ENCODE peak calls at places on chromosomes 11 and 22, in six cellular contexts. I is MM.1S, P is body of pancreas, W is spleen, X is Panc1, C is dorsolateral prefrontal cortex. H is an unnamed sample.

GRCh38 chr11:15933896-15934625 is 422.3 kb downstream of the SOX6 start:
- DNase-seq in W (no peak), X (no peak), C (no peak), I (no peak), P (no peak), H (no peak)

GRCh38 chr22:49935561-49935960 is 17.1 kb downstream of the CRELD2 start:
- DNase-seq in X (no peak), P (peak; percentile 6), C (no peak), I (no peak), W (no peak), H (no peak)

GRCh38 chr22:36741204-36741793 is 34.6 kb downstream of the IFT27 start:
- DNase-seq in P (no peak), C (no peak), I (peak; percentile 10), X (no peak), W (no peak), H (peak; percentile 22)

GRCh38 chr11:122344281-122344680 is 228.3 kb upstream of the BLID start:
- DNase-seq in C (no peak), P (no peak), I (no peak), W (no peak), X (no peak), H (no peak)

GRCh38 chr22:38781033-38781432 is 12.9 kb downstream of the DNAL4 start:
- DNase-seq in I (no peak), W (no peak), C (no peak), X (no peak), P (peak; percentile 33), H (no peak)

GRCh38 chr11:76293189-76293631 is 86.9 kb upstream of the WNT11 start:
- DNase-seq in X (no peak), I (no peak), C (no peak), P (no peak), W (no peak), H (no peak)

GRCh38 chr11:111402411-111402810 is 23.3 kb upstream of the POU2AF1 start:
- DNase-seq in I (no peak), W (no peak), P (peak; percentile 54), X (no peak), C (no peak), H (no peak)

GRCh38 chr22:39306456-39307361 is 12.7 kb downstream of the RPL3 start:
- DNase-seq in C (no peak), P (peak; percentile 75), X (no peak), W (peak; percentile 77), I (peak; percentile 50), H (no peak)

GRCh38 chr22:28222976-28223375 is 303.9 kb upstream of the PITPNB start:
- DNase-seq in X (no peak), I (no peak), C (no peak), P (no peak), W (no peak), H (no peak)

GRCh38 chr22:50201191-50202129 is 649 bp downstream of the SELENOO start:
- DNase-seq in X (no peak), W (peak; percentile 87), C (no peak), I (no peak), P (peak; percentile 72), H (no peak)

GRCh38 chr11:83249972-83250593 is 36.1 kb downstream of the CCDC90B start:
- DNase-seq in W (no peak), P (no peak), X (no peak), I (peak; percentile 54), C (no peak), H (no peak)

DNA sequence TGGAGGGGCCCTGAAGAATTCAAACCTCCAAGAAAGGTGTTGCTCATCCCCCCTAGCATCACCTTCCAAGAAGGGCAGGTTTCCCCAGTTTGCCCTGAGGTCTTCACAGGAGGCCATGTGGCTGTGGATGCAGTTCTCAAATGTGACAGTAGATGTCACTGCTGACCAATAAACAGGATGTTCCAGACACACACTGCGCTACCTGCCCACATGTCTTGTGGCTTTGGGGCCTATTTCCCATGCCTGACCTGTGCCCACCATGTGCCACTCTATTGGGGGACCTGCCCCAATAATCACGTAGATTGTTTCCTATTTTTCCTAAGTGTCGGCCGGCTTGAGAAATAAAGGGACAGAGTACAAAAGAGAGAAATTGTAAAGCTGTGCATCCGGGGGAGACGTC is 4.5 kb downstream of the GSTT2 start:
- DNase-seq in C (no peak), X (no peak), I (peak; percentile 22), W (no peak), P (peak; percentile 70), H (no peak)
- TF ChIP-seq CTCF in C (peak; percentile 41), X (no peak), I (peak; percentile 58), W (peak; percentile 81), P (no peak), H (no peak)

DNA sequence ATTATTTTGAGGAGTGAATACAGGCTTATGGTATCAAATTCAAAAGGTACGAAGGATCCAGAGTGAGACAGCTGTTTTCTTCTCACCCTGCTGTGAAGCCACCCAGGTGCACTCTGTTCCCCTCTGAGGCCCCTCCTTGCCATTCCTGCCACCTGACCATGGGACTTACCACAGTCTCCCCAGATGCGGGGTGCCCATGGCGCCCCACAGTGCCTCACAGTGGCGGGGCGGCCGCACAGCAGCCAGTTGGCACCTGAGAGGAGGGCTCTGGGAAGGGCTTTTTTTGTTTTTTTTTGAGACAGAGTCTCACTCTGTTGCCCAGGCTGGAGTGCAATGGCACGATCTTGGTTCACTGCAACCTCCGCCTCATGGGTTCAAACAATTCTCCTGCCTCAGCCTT is 151.7 kb downstream of the CEP164 start:
- DNase-seq in W (no peak), X (no peak), P (peak; percentile 23), C (no peak), I (no peak), H (no peak)
- TF ChIP-seq CTCF in W (no peak), X (no peak), P (no peak), C (no peak), I (peak; percentile 35), H (peak; percentile 29)

DNA sequence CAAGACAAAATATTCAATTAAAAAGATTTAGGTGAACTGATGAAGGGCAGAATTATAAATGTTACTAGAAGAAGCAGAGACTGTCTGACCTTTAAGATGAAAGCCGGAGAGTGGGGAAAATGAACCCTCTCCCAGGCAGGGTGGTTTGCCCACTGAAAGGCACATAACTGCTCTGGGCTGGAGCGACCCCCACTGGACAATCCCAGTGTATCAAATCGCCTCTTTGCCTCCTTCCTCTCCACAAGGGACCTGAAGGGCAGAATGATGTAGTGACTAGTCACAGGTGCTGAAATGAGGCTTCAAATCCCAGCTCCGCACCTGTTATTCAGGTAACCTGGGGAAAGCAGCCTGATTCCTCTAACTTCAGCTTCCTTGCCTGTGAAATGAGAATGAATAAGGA is 69.0 kb downstream of the EFCAB6 start:
- DNase-seq in I (peak; percentile 13), P (no peak), W (no peak), X (no peak), C (no peak), H (no peak)
- TF ChIP-seq CTCF in I (peak; percentile 30), P (no peak), W (no peak), X (peak; percentile 30), C (no peak), H (peak; percentile 56)

GRCh38 chr11:69359735-69360470 is 65.9 kb downstream of the MYEOV start:
- DNase-seq in W (no peak), I (no peak), C (no peak), P (no peak), X (no peak), H (peak; percentile 6)

GRCh38 chr11:69361466-69361865 is 67.5 kb downstream of the MYEOV start:
- DNase-seq in C (no peak), P (no peak), I (no peak), W (no peak), X (no peak), H (peak; percentile 34)

GRCh38 chr11:69360606-69361005 is 66.7 kb downstream of the MYEOV start:
- DNase-seq in I (no peak), C (no peak), W (no peak), P (no peak), X (no peak), H (peak; percentile 43)

GRCh38 chr11:69361048-69361447 is 67.1 kb downstream of the MYEOV start:
- DNase-seq in I (no peak), C (no peak), P (no peak), X (no peak), W (no peak), H (peak; percentile 43)

DNA sequence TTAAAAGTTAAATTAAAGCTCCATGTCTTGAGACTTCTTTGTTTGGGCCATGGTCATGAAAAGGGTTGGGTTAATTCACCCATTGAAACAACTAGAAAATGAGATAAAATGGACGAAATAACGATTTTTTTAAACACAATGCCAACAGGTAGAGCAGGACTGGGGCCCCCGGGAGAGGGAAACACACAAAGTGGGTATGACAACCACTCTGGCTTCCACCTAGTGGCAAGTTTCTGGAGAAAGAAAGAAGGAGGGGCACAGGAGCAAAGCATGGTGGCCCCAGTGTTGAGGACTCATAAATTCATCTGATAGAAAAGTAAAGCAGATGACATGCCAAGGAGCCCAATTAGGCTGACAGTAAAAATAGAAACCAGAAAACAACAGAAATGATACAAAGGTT is 68.4 kb downstream of the MYEOV start:
- DNase-seq in X (no peak), C (no peak), P (no peak), I (no peak), W (no peak), H (peak; percentile 20)
- TF ChIP-seq CTCF in X (no peak), C (no peak), P (no peak), I (no peak), W (no peak), H (peak; percentile 30)

DNA sequence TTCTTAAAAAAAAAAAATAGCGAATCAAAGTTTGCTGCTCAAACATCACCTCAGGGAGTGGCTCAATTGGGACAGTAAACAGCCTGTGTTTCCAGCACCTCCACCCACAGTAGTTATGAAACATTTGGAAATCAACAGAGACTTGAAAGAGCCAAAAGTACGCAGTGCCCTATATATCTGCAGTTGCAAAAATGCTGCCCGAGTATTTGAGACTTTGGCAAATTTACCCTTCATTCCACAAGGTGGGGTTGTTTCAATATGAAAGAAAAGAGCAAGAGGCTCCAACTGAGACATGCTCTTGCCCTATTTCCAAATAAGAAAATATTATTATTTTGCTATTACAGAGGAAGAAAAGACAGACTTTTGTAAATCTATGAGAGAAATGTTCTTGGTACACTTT is 851.1 kb upstream of the RAG2 start:
- DNase-seq in P (no peak), I (peak; percentile 48), X (no peak), C (no peak), W (no peak), H (no peak)
- TF ChIP-seq CTCF in P (peak; percentile 44), I (peak; percentile 58), X (peak; percentile 42), C (no peak), W (no peak), H (peak; percentile 77)